ENCODE peak calls at places on chromosomes 2 and 18, in eight cellular contexts. M is B cell, R is endothelial cell, H is mesothelial cell of epicardium, B is lower leg skin, V is A549, A is GM10248, X is BJ. Q is an unnamed sample.

GRCh38 chr2:20595439-20596192 is 55.3 kb downstream of the HS1BP3 start:
- DNase-seq in M (peak; percentile 65), R (no peak), H (no peak), B (no peak), V (no peak), A (peak; percentile 77), X (no peak), Q (peak; percentile 45)

GRCh38 chr18:3162181-3162580 is 57.6 kb downstream of the MYOM1 start:
- DNase-seq in M (no peak), R (no peak), H (no peak), B (no peak), V (no peak), A (no peak), X (no peak), Q (no peak)

GRCh38 chr2:172995323-172996244 is 80.1 kb upstream of the MAP3K20 start:
- DNase-seq in M (no peak), R (no peak), H (no peak), B (peak; percentile 43), V (peak; percentile 97), A (no peak), X (peak; percentile 93), Q (no peak)

GRCh38 chr2:25920326-25920725 is 42.0 kb upstream of the ASXL2 start:
- DNase-seq in M (no peak), R (no peak), H (no peak), B (no peak), V (no peak), A (no peak), X (peak; percentile 33), Q (no peak)

GRCh38 chr2:96888082-96889011 is 18.5 kb upstream of the SEMA4C start:
- DNase-seq in M (no peak), R (no peak), H (no peak), B (peak; percentile 75), V (no peak), A (no peak), X (no peak), Q (no peak)

GRCh38 chr2:100484390-100484789 is 14.1 kb downstream of the NMS start:
- DNase-seq in M (no peak), R (no peak), H (no peak), B (no peak), V (no peak), A (no peak), X (no peak), Q (no peak)

GRCh38 chr2:105798595-105798994 is 53.9 kb downstream of the NCK2 start:
- DNase-seq in M (no peak), R (no peak), H (no peak), B (no peak), V (no peak), A (no peak), X (no peak), Q (peak; percentile 85)

GRCh38 chr2:69567157-69567908 is 76.2 kb downstream of the AAK1 start:
- DNase-seq in M (no peak), R (no peak), H (no peak), B (no peak), V (peak; percentile 54), A (no peak), X (no peak), Q (peak; percentile 28)

GRCh38 chr2:14632133-14632936 is at the start of gene LRATD1:
- DNase-seq in M (no peak), R (peak; percentile 96), H (peak; percentile 84), B (peak; percentile 83), V (peak; percentile 53), A (peak; percentile 24), X (no peak), Q (no peak)

GRCh38 chr2:170224692-170225091 is 46.7 kb downstream of the MYO3B start:
- DNase-seq in M (no peak), R (no peak), H (no peak), B (no peak), V (no peak), A (no peak), X (no peak), Q (no peak)

GRCh38 chr2:216803803-216804202 is 56.1 kb downstream of the TNP1 start:
- DNase-seq in M (no peak), R (no peak), H (no peak), B (no peak), V (no peak), A (no peak), X (no peak), Q (no peak)

GRCh38 chr2:191612496-191612895 is 65.4 kb upstream of the NABP1 start:
- DNase-seq in M (no peak), R (no peak), H (no peak), B (no peak), V (peak; percentile 66), A (no peak), X (peak; percentile 91), Q (no peak)

GRCh38 chr2:677056-677949 is at the start of gene TMEM18:
- DNase-seq in M (peak; percentile 98), R (peak; percentile 81), H (no peak), B (peak; percentile 96), V (peak; percentile 100), A (peak; percentile 88), X (peak; percentile 85), Q (peak; percentile 96)

GRCh38 chr2:163732718-163733117 is 3.1 kb downstream of the FIGN start:
- DNase-seq in M (no peak), R (no peak), H (no peak), B (no peak), V (no peak), A (no peak), X (no peak), Q (no peak)

GRCh38 chr18:50284226-50284885 is 3.0 kb upstream of the MBD1 start:
- DNase-seq in M (no peak), R (no peak), H (no peak), B (no peak), V (no peak), A (no peak), X (no peak), Q (no peak)

GRCh38 chr2:38793511-38793910 is 15.5 kb downstream of the GEMIN6 start:
- DNase-seq in M (no peak), R (no peak), H (no peak), B (no peak), V (no peak), A (no peak), X (no peak), Q (no peak)

GRCh38 chr18:26976206-26976605 is 110.7 kb upstream of the AQP4 start:
- DNase-seq in M (no peak), R (no peak), H (no peak), B (no peak), V (no peak), A (no peak), X (no peak), Q (no peak)

GRCh38 chr2:82795446-82795845 is 1663.6 kb downstream of the SUCLG1 start:
- DNase-seq in M (no peak), R (no peak), H (no peak), B (no peak), V (peak; percentile 29), A (no peak), X (no peak), Q (no peak)

DNA sequence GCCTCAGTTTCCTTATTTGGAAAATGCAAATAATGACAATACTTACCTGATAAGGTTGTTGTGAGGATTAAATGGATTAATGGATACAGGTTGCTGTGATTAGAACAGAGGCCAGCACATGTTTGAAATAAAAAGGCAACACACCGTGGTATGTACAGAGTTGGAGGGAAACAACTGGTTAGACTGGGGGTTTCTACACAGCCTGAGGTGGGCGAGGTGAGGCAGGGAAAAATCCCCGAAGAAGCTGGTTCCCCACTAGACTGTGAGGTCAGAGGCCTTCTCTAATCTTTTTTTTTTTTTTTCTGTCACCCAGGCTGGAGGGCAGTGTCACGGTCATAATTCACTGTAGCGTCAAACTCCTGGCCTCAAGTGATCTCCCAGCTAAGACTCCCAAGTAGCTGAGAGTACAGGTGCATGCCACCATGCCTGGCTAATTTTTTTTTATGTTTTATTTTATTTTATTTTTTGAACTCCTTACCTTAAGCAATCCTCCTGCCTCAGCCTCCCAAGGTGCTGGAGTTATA is 1.2 kb upstream of the E2F6 start:
- DNase-seq in M (no peak), R (no peak), H (no peak), B (no peak), V (no peak), A (no peak), X (no peak), Q (peak; percentile 40)
- TF ChIP-seq CTCF in M (no peak), R (no peak), H (no peak), B (no peak), V (no peak), A (no peak), X (no peak), Q (no peak)

DNA sequence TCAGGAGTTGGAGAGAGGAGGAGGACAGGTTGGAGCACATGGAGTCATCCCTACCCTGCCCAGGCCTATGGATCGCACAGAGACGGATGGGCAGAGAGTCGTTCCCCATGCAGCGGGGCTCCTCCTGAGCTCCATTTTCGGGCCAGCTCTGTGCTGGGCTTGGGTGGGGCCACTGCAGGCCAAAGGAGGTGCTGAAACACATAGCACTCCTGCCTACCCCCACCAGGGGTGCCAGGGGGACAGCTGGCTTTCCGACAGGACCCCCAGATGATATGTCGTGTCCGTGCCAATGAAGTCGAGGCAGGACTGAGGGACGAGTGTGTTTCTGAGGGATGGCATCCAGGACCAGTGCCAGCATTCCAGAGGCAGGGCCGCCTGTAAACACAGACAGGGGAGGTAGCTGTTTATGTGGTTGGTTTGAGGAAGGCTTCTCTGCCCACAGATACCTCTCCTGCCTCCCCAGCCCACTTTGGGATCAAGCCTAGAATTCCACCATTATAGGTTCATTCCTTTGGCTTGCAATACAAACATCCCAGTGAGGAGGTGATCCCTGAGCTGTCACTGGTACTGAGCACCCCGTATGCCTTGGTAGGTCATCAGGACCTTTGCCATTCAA is 116.6 kb downstream of the GLI2 start:
- DNase-seq in M (no peak), R (no peak), H (no peak), B (no peak), V (no peak), A (no peak), X (no peak), Q (no peak)
- TF ChIP-seq CTCF in M (no peak), R (no peak), H (no peak), B (no peak), V (no peak), A (no peak), X (no peak), Q (no peak)

GRCh38 chr2:215537621-215538020 is 101.8 kb upstream of the FN1 start:
- DNase-seq in M (no peak), R (no peak), H (no peak), B (no peak), V (no peak), A (no peak), X (peak; percentile 26), Q (no peak)
- TF ChIP-seq CTCF in M (no peak), R (no peak), H (no peak), B (no peak), V (no peak), A (no peak), X (peak; percentile 32), Q (no peak)

GRCh38 chr2:109612991-109613921 is 510 bp downstream of the SEPTIN10 start:
- DNase-seq in M (no peak), R (peak; percentile 58), H (peak; percentile 24), B (peak; percentile 48), V (peak; percentile 41), A (no peak), X (no peak), Q (no peak)

GRCh38 chr2:109613922-109614714 is at the start of the genes SEPTIN10 and SOWAHC:
- DNase-seq in M (peak; percentile 44), R (peak; percentile 97), H (peak; percentile 96), B (peak; percentile 95), V (peak; percentile 99), A (peak; percentile 90), X (peak; percentile 96), Q (peak; percentile 81)

GRCh38 chr2:109614715-109615636 is 812 bp downstream of the SOWAHC start:
- DNase-seq in M (no peak), R (peak; percentile 29), H (peak; percentile 46), B (no peak), V (peak; percentile 31), A (no peak), X (no peak), Q (no peak)

GRCh38 chr2:109616184-109616583 is 2.0 kb downstream of the SOWAHC start:
- DNase-seq in M (no peak), R (no peak), H (no peak), B (no peak), V (no peak), A (no peak), X (no peak), Q (no peak)

GRCh38 chr2:109615637-109616144 is 1.5 kb downstream of the SOWAHC start:
- DNase-seq in M (no peak), R (peak; percentile 7), H (no peak), B (no peak), V (peak; percentile 47), A (no peak), X (no peak), Q (no peak)
- TF ChIP-seq CTCF in M (no peak), R (no peak), H (no peak), B (no peak), V (no peak), A (no peak), X (peak; percentile 41), Q (no peak)

Q was measured in activated CD8-positive, alpha-beta T cell treated with anti-CD3 and anti-CD28 coated beads for 36 hours.